ENCODE peak calls at places on chromosomes 1 and 21, in ten cellular contexts. W, Y, U, K, R, L, M, X, Q and E are unnamed samples.

GRCh38 chr1:85427844-85428243 is 37.1 kb downstream of the DDAH1 start:
- DNase-seq in W (no peak), Y (no peak), U (no peak), K (no peak), R (peak), L (no peak), M (no peak), X (no peak), Q (no peak), E (no peak)

GRCh38 chr1:97050501-97050900 is 328.9 kb downstream of the PTBP2 start:
- DNase-seq in W (no peak), Y (no peak), U (no peak), K (peak), R (no peak), L (no peak), M (peak), X (no peak), Q (no peak), E (peak)

GRCh38 chr1:233412812-233413211 is 85.3 kb downstream of the MAP3K21 start:
- DNase-seq in W (no peak), Y (no peak), U (no peak), K (no peak), R (no peak), L (no peak), M (no peak), X (no peak), Q (no peak), E (no peak)

GRCh38 chr1:170804879-170805278 is 130.5 kb upstream of the MROH9 start:
- DNase-seq in W (no peak), Y (no peak), U (no peak), K (no peak), R (no peak), L (no peak), M (no peak), X (no peak), Q (no peak), E (no peak)

GRCh38 chr1:23624440-23624839 is 65.1 kb upstream of the ID3 start:
- DNase-seq in W (no peak), Y (no peak), U (peak), K (no peak), R (no peak), L (no peak), M (no peak), X (no peak), Q (no peak), E (no peak)

GRCh38 chr1:980137-980571 is 1.7 kb downstream of the PERM1 start:
- DNase-seq in W (no peak), Y (no peak), U (no peak), K (no peak), R (no peak), L (no peak), M (no peak), X (no peak), Q (no peak), E (no peak)

GRCh38 chr1:207219979-207220889 is 101.2 kb upstream of the CD55 start:
- DNase-seq in W (no peak), Y (no peak), U (no peak), K (no peak), R (no peak), L (no peak), M (no peak), X (no peak), Q (no peak), E (no peak)

GRCh38 chr1:88180449-88181108 is 503.5 kb upstream of the PKN2 start:
- DNase-seq in W (peak), Y (peak), U (no peak), K (peak), R (peak), L (peak), M (peak), X (peak), Q (peak), E (peak)

GRCh38 chr1:92599184-92599583 is 112.5 kb upstream of the GFI1 start:
- DNase-seq in W (peak), Y (peak), U (no peak), K (peak), R (peak), L (peak), M (no peak), X (no peak), Q (no peak), E (peak)

GRCh38 chr1:44405041-44405803 is at the start of gene RNF220:
- DNase-seq in W (peak), Y (peak), U (no peak), K (peak), R (peak), L (peak), M (peak), X (peak), Q (peak), E (peak)

GRCh38 chr1:185759061-185759460 is 24.9 kb downstream of the HMCN1 start:
- DNase-seq in W (no peak), Y (no peak), U (no peak), K (no peak), R (no peak), L (no peak), M (no peak), X (no peak), Q (no peak), E (no peak)

GRCh38 chr1:66207484-66207883 is 326.5 kb upstream of the SGIP1 start:
- DNase-seq in W (no peak), Y (no peak), U (no peak), K (peak), R (no peak), L (no peak), M (no peak), X (no peak), Q (no peak), E (peak)

GRCh38 chr21:35810431-35810970 is 249.8 kb downstream of the SETD4 start:
- DNase-seq in W (no peak), Y (no peak), U (no peak), K (no peak), R (no peak), L (no peak), M (no peak), X (no peak), Q (no peak), E (no peak)